ENCODE peak calls at places on chromosome 3, in nine cellular contexts. One of them, this sample, is unnamed.

GRCh38 chr3:97201814-97202213 is 387.4 kb downstream of the EPHA6 start:
- DNase-seq in left ventricle myocardium inferior: no peak
- DNase-seq in left cardiac atrium: no peak
- DNase-seq in T-helper 17 cell: no peak
- DNase-seq in NCI-H345: no peak
- DNase-seq in stimulated activated effector memory CD8-positive, alpha-beta T cell treated with anti-CD3 and anti-CD28 coated beads, Interleukin-12 subunit alpha, Interleukin-12 subunit beta, amount 100 ng/mL, for 72 hours: no peak
- DNase-seq in NCI-H82: no peak
- DNase-seq in AG10803: no peak
- DNase-seq in GM12865: no peak
- DNase-seq in this sample: no peak

GRCh38 chr3:29153811-29154210 is 127.1 kb upstream of the RBMS3 start:
- DNase-seq in left cardiac atrium: no peak
- DNase-seq in GM12865: peak; percentile 65
- DNase-seq in left ventricle myocardium inferior: no peak
- DNase-seq in AG10803: peak; percentile 43
- DNase-seq in NCI-H82: no peak
- DNase-seq in stimulated activated effector memory CD8-positive, alpha-beta T cell treated with anti-CD3 and anti-CD28 coated beads, Interleukin-12 subunit alpha, Interleukin-12 subunit beta, amount 100 ng/mL, for 72 hours: no peak
- DNase-seq in T-helper 17 cell: no peak
- DNase-seq in NCI-H345: no peak
- DNase-seq in this sample: no peak

GRCh38 chr3:126033765-126034164 is 50.2 kb downstream of the SLC41A3 start:
- DNase-seq in left cardiac atrium: no peak
- DNase-seq in AG10803: no peak
- DNase-seq in stimulated activated effector memory CD8-positive, alpha-beta T cell treated with anti-CD3 and anti-CD28 coated beads, Interleukin-12 subunit alpha, Interleukin-12 subunit beta, amount 100 ng/mL, for 72 hours: no peak
- DNase-seq in T-helper 17 cell: no peak
- DNase-seq in left ventricle myocardium inferior: no peak
- DNase-seq in NCI-H82: no peak
- DNase-seq in NCI-H345: no peak
- DNase-seq in GM12865: no peak
- DNase-seq in this sample: no peak

GRCh38 chr3:182568756-182569155 is 224.5 kb upstream of the ATP11B start:
- DNase-seq in NCI-H345: no peak
- DNase-seq in left ventricle myocardium inferior: no peak
- DNase-seq in left cardiac atrium: no peak
- DNase-seq in stimulated activated effector memory CD8-positive, alpha-beta T cell treated with anti-CD3 and anti-CD28 coated beads, Interleukin-12 subunit alpha, Interleukin-12 subunit beta, amount 100 ng/mL, for 72 hours: no peak
- DNase-seq in AG10803: no peak
- DNase-seq in GM12865: no peak
- DNase-seq in T-helper 17 cell: no peak
- DNase-seq in NCI-H82: no peak
- DNase-seq in this sample: no peak

GRCh38 chr3:11390411-11391171 is 118.4 kb downstream of the ATG7 start:
- DNase-seq in stimulated activated effector memory CD8-positive, alpha-beta T cell treated with anti-CD3 and anti-CD28 coated beads, Interleukin-12 subunit alpha, Interleukin-12 subunit beta, amount 100 ng/mL, for 72 hours: no peak
- DNase-seq in left cardiac atrium: no peak
- DNase-seq in left ventricle myocardium inferior: no peak
- DNase-seq in AG10803: no peak
- DNase-seq in NCI-H82: no peak
- DNase-seq in GM12865: no peak
- DNase-seq in T-helper 17 cell: no peak
- DNase-seq in NCI-H345: no peak
- DNase-seq in this sample: no peak

GRCh38 chr3:95705786-95706418 is 1108.5 kb upstream of the EPHA6 start:
- DNase-seq in left ventricle myocardium inferior: no peak
- DNase-seq in T-helper 17 cell: no peak
- DNase-seq in GM12865: peak; percentile 24
- DNase-seq in left cardiac atrium: peak; percentile 16
- DNase-seq in NCI-H82: no peak
- DNase-seq in stimulated activated effector memory CD8-positive, alpha-beta T cell treated with anti-CD3 and anti-CD28 coated beads, Interleukin-12 subunit alpha, Interleukin-12 subunit beta, amount 100 ng/mL, for 72 hours: no peak
- DNase-seq in AG10803: no peak
- DNase-seq in NCI-H345: no peak
- DNase-seq in this sample: no peak

GRCh38 chr3:29695905-29696238 is 415.0 kb downstream of the RBMS3 start:
- DNase-seq in T-helper 17 cell: no peak
- DNase-seq in AG10803: peak; percentile 83
- DNase-seq in stimulated activated effector memory CD8-positive, alpha-beta T cell treated with anti-CD3 and anti-CD28 coated beads, Interleukin-12 subunit alpha, Interleukin-12 subunit beta, amount 100 ng/mL, for 72 hours: no peak
- DNase-seq in NCI-H82: no peak
- DNase-seq in left ventricle myocardium inferior: no peak
- DNase-seq in left cardiac atrium: peak; percentile 18
- DNase-seq in NCI-H345: no peak
- DNase-seq in GM12865: no peak
- DNase-seq in this sample: no peak

GRCh38 chr3:167110906-167111305 is 269.2 kb downstream of the ZBBX start:
- DNase-seq in NCI-H82: no peak
- DNase-seq in left cardiac atrium: peak; percentile 17
- DNase-seq in stimulated activated effector memory CD8-positive, alpha-beta T cell treated with anti-CD3 and anti-CD28 coated beads, Interleukin-12 subunit alpha, Interleukin-12 subunit beta, amount 100 ng/mL, for 72 hours: no peak
- DNase-seq in left ventricle myocardium inferior: peak; percentile 5
- DNase-seq in AG10803: no peak
- DNase-seq in NCI-H345: peak; percentile 60
- DNase-seq in GM12865: peak; percentile 14
- DNase-seq in T-helper 17 cell: no peak
- DNase-seq in this sample: no peak

GRCh38 chr3:126113238-126113555 is 29.3 kb upstream of the SLC41A3 start:
- DNase-seq in NCI-H82: no peak
- DNase-seq in T-helper 17 cell: no peak
- DNase-seq in AG10803: no peak
- DNase-seq in left cardiac atrium: no peak
- DNase-seq in GM12865: no peak
- DNase-seq in left ventricle myocardium inferior: no peak
- DNase-seq in NCI-H345: no peak
- DNase-seq in stimulated activated effector memory CD8-positive, alpha-beta T cell treated with anti-CD3 and anti-CD28 coated beads, Interleukin-12 subunit alpha, Interleukin-12 subunit beta, amount 100 ng/mL, for 72 hours: no peak
- DNase-seq in this sample: no peak

GRCh38 chr3:13144163-13145023 is 71.2 kb upstream of the IQSEC1 start:
- DNase-seq in stimulated activated effector memory CD8-positive, alpha-beta T cell treated with anti-CD3 and anti-CD28 coated beads, Interleukin-12 subunit alpha, Interleukin-12 subunit beta, amount 100 ng/mL, for 72 hours: no peak
- DNase-seq in GM12865: no peak
- DNase-seq in T-helper 17 cell: peak; percentile 4
- DNase-seq in NCI-H82: no peak
- DNase-seq in left cardiac atrium: no peak
- DNase-seq in left ventricle myocardium inferior: no peak
- DNase-seq in AG10803: no peak
- DNase-seq in NCI-H345: no peak
- DNase-seq in this sample: no peak

GRCh38 chr3:105369501-105370371 is 3.0 kb downstream of the ALCAM start:
- DNase-seq in NCI-H345: peak; percentile 39
- DNase-seq in GM12865: peak; percentile 79
- DNase-seq in left ventricle myocardium inferior: peak; percentile 67
- DNase-seq in T-helper 17 cell: peak; percentile 19
- DNase-seq in left cardiac atrium: peak; percentile 76
- DNase-seq in AG10803: peak; percentile 73
- DNase-seq in stimulated activated effector memory CD8-positive, alpha-beta T cell treated with anti-CD3 and anti-CD28 coated beads, Interleukin-12 subunit alpha, Interleukin-12 subunit beta, amount 100 ng/mL, for 72 hours: peak; percentile 30
- DNase-seq in NCI-H82: peak; percentile 67
- DNase-seq in this sample: peak; percentile 6

GRCh38 chr3:99789322-99789721 is 28.3 kb upstream of the CMSS1 start:
- DNase-seq in stimulated activated effector memory CD8-positive, alpha-beta T cell treated with anti-CD3 and anti-CD28 coated beads, Interleukin-12 subunit alpha, Interleukin-12 subunit beta, amount 100 ng/mL, for 72 hours: no peak
- DNase-seq in left ventricle myocardium inferior: no peak
- DNase-seq in left cardiac atrium: peak; percentile 30
- DNase-seq in NCI-H82: peak; percentile 84
- DNase-seq in AG10803: peak; percentile 76
- DNase-seq in T-helper 17 cell: no peak
- DNase-seq in NCI-H345: peak; percentile 4
- DNase-seq in GM12865: peak; percentile 53
- DNase-seq in this sample: no peak

GRCh38 chr3:8485141-8485840 is 16.3 kb upstream of the LMCD1 start:
- DNase-seq in AG10803: peak; percentile 42
- DNase-seq in T-helper 17 cell: no peak
- DNase-seq in NCI-H345: no peak
- DNase-seq in left cardiac atrium: no peak
- DNase-seq in left ventricle myocardium inferior: no peak
- DNase-seq in NCI-H82: no peak
- DNase-seq in GM12865: no peak
- DNase-seq in stimulated activated effector memory CD8-positive, alpha-beta T cell treated with anti-CD3 and anti-CD28 coated beads, Interleukin-12 subunit alpha, Interleukin-12 subunit beta, amount 100 ng/mL, for 72 hours: no peak
- DNase-seq in this sample: no peak